ENCODE peak calls at places on chromosome 6, in seven cellular contexts. S, T, M, Q, X, Y and V are unnamed samples.

GRCh38 chr6:25156123-25156522 is 123.1 kb upstream of the CARMIL1 start:
- DNase-seq in S (no peak), T (no peak), M (no peak), Q (no peak), X (no peak), Y (no peak), V (no peak)

GRCh38 chr6:137351890-137352289 is 132.7 kb upstream of the IFNGR1 start:
- DNase-seq in S (no peak), T (no peak), M (no peak), Q (no peak), X (peak), Y (peak), V (no peak)

GRCh38 chr6:18400831-18401446 is 13.8 kb downstream of the RNF144B start:
- DNase-seq in S (no peak), T (no peak), M (no peak), Q (no peak), X (no peak), Y (no peak), V (no peak)

GRCh38 chr6:33093857-33094256 is 18.1 kb downstream of the HLA-DPB1 start:
- DNase-seq in S (no peak), T (no peak), M (no peak), Q (no peak), X (no peak), Y (no peak), V (no peak)

GRCh38 chr6:13573669-13574110 is 711 bp upstream of the SIRT5 start:
- DNase-seq in S (peak), T (no peak), M (peak), Q (peak), X (peak), Y (peak), V (peak)

GRCh38 chr6:149033454-149034241 is 283.9 kb upstream of the TAB2 start:
- DNase-seq in S (no peak), T (no peak), M (no peak), Q (no peak), X (no peak), Y (no peak), V (no peak)

GRCh38 chr6:79984261-79984660 is 20.2 kb upstream of the TTK start:
- DNase-seq in S (no peak), T (no peak), M (no peak), Q (no peak), X (no peak), Y (no peak), V (no peak)

GRCh38 chr6:110615723-110616122 is 139.3 kb upstream of the SLC22A16 start:
- DNase-seq in S (no peak), T (no peak), M (no peak), Q (no peak), X (no peak), Y (no peak), V (no peak)

GRCh38 chr6:147131728-147132127 is 72.5 kb upstream of the STXBP5 start:
- DNase-seq in S (no peak), T (no peak), M (no peak), Q (no peak), X (no peak), Y (no peak), V (no peak)

GRCh38 chr6:73264446-73264845 is 1.4 kb upstream of the KHDC1 start:
- DNase-seq in S (no peak), T (no peak), M (no peak), Q (no peak), X (no peak), Y (no peak), V (no peak)
- H3K4me3 ChIP-seq in S (no peak), T (no peak), M (no peak), Q (no peak), X (no peak), Y (no peak), V (no peak)

GRCh38 chr6:160927416-160927815 is 64.2 kb upstream of the MAP3K4 start:
- DNase-seq in S (no peak), T (no peak), M (no peak), Q (no peak), X (no peak), Y (no peak), V (no peak)

GRCh38 chr6:160930547-160931377 is 60.8 kb upstream of the MAP3K4 start:
- DNase-seq in S (peak), T (peak), M (peak), Q (peak), X (peak), Y (peak), V (peak)

GRCh38 chr6:160931378-160932343 is 59.9 kb upstream of the MAP3K4 start:
- DNase-seq in S (no peak), T (no peak), M (no peak), Q (no peak), X (no peak), Y (no peak), V (no peak)

GRCh38 chr6:160926281-160927276 is 65.0 kb upstream of the MAP3K4 start:
- DNase-seq in S (no peak), T (no peak), M (no peak), Q (no peak), X (no peak), Y (no peak), V (no peak)

DNA sequence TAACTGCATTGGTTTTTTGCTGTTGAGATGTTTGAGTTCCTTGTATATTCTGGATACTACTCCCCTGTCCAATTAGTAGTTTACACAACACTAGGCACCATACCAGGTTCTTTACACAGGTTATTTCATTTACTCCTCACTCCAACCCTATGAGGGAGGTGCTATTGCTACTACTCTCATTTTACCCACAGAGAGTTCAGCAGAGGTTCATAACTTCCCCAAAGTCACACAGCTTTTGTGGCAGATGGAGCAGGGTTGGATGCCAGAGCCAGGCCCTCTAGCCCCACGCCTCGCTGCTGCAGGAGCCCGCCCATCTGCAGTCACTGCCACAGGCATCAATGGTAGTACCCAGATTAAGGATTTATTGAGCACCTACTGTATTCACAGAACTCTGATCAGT is 61.7 kb upstream of the MAP3K4 start:
- DNase-seq in S (no peak), T (no peak), M (no peak), Q (no peak), X (no peak), Y (no peak), V (no peak)
- H3K27ac ChIP-seq in S (no peak), T (no peak), M (no peak), Q (no peak), X (no peak), Y (no peak), V (no peak)

GRCh38 chr6:7545509-7546369 is 4.3 kb downstream of the DSP start:
- DNase-seq in S (no peak), T (no peak), M (no peak), Q (no peak), X (no peak), Y (no peak), V (no peak)
- H3K4me3 ChIP-seq in S (no peak), T (no peak), M (peak), Q (no peak), X (no peak), Y (no peak), V (peak)

DNA sequence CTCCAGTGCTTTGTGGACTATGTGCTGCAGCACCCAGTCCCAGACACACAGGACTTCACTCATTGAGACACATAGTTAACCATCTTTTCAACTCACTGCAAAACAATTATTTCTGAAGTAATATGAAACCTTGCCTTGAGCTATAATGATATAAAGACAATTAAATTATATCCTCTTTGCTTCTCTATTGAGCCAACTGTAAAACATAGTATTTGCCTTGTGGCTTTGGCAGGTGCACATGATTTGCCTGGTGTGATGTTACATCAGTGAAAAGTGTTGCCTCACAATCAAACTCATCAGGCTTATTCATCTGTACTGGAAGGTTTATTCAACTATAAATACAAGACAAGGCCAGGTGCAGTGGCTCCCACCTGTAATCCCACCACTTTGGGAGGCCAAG is 80.6 kb downstream of the NCOA7 start:
- DNase-seq in S (no peak), T (no peak), M (no peak), Q (no peak), X (no peak), Y (no peak), V (no peak)
- H3K27ac ChIP-seq in S (no peak), T (no peak), M (no peak), Q (no peak), X (no peak), Y (no peak), V (no peak)

GRCh38 chr6:4010035-4010434 is 68.9 kb downstream of the FAM217A start:
- DNase-seq in S (no peak), T (no peak), M (no peak), Q (no peak), X (no peak), Y (no peak), V (no peak)
- H3K4me3 ChIP-seq in S (no peak), T (no peak), M (no peak), Q (no peak), X (no peak), Y (no peak), V (no peak)